ENCODE peak calls at places on chromosome 6, in ten cellular contexts. S, F, R, P, X, U, M, Q, V and Y are unnamed samples.

GRCh38 chr6:35044145-35044745 is 96.9 kb downstream of the TCP11 start:
- DNase-seq in X (peak), Q (no peak), S (no peak), U (peak), P (no peak), R (no peak), M (no peak), F (no peak), V (no peak), Y (no peak)

GRCh38 chr6:44778513-44778912 is 391.0 kb downstream of the CDC5L start:
- DNase-seq in F (no peak), X (no peak), U (no peak), V (no peak), Q (no peak), M (no peak), R (no peak), P (no peak), S (no peak), Y (no peak)

GRCh38 chr6:33745558-33745957 is 1.1 kb downstream of the IP6K3 start:
- DNase-seq in X (no peak), V (no peak), U (no peak), F (no peak), Q (no peak), P (no peak), S (no peak), M (no peak), R (no peak), Y (no peak)

GRCh38 chr6:111628117-111628866 is 22.6 kb upstream of the TRAF3IP2 start:
- DNase-seq in F (no peak), P (no peak), Q (no peak), R (no peak), U (peak), X (no peak), M (no peak), S (no peak), V (no peak), Y (no peak)

GRCh38 chr6:36625161-36625919 is 31.2 kb downstream of the SRSF3 start:
- DNase-seq in F (no peak), M (no peak), S (no peak), R (no peak), X (peak), V (no peak), P (no peak), Q (no peak), U (peak), Y (no peak)

GRCh38 chr6:16766043-16766521 is 4.8 kb upstream of the ATXN1 start:
- DNase-seq in X (no peak), M (no peak), P (no peak), S (no peak), U (peak), F (no peak), R (no peak), Q (no peak), V (no peak), Y (no peak)

GRCh38 chr6:163661271-163661671 is 246.8 kb downstream of the QKI start:
- DNase-seq in X (no peak), P (no peak), M (no peak), Q (no peak), U (no peak), V (no peak), R (no peak), F (peak), S (no peak), Y (no peak)

GRCh38 chr6:26594730-26595632 is 1.8 kb upstream of the ABT1 start:
- DNase-seq in S (no peak), F (no peak), V (no peak), X (peak), R (no peak), Q (no peak), P (no peak), U (peak), M (no peak), Y (no peak)

GRCh38 chr6:143117108-143117507 is 56.4 kb downstream of the AIG1 start:
- DNase-seq in M (no peak), X (no peak), U (no peak), P (no peak), F (no peak), Q (no peak), R (no peak), S (no peak), V (no peak), Y (no peak)

GRCh38 chr6:9398794-9399373 is 963.5 kb upstream of the SLC35B3 start:
- DNase-seq in V (no peak), Q (no peak), S (no peak), F (no peak), P (no peak), R (no peak), U (peak), M (no peak), X (no peak), Y (no peak)

GRCh38 chr6:12275084-12275483 is 15.1 kb upstream of the EDN1 start:
- DNase-seq in F (no peak), S (no peak), Q (no peak), R (peak), P (no peak), V (no peak), X (no peak), M (no peak), U (no peak), Y (no peak)

GRCh38 chr6:1479095-1479494 is 89.7 kb downstream of the FOXF2 start:
- DNase-seq in M (no peak), F (no peak), X (no peak), P (no peak), V (no peak), Q (no peak), U (peak), R (no peak), S (no peak), Y (no peak)

GRCh38 chr6:87473419-87473903 is 687 bp downstream of the SLC35A1 start:
- DNase-seq in P (no peak), U (peak), R (peak), M (no peak), X (peak), Q (no peak), S (no peak), F (peak), V (peak), Y (peak)